ENCODE peak calls at places on chromosomes 1 and 21, in eight cellular contexts. One of them, this sample, is unnamed.

GRCh38 chr1:201022824-201023516 is 544 bp downstream of the KIF21B start:
- DNase-seq in AG10803: no peak
- DNase-seq in dorsolateral prefrontal cortex: no peak
- DNase-seq in fibroblast of mammary gland: no peak
- DNase-seq in glutamatergic neuron: peak; percentile 64
- DNase-seq in IMR-90: no peak
- DNase-seq in kidney epithelial cell: no peak
- DNase-seq in lower lobe of right lung: peak; percentile 60
- DNase-seq in this sample: no peak

GRCh38 chr1:98327151-98327918 is 334.2 kb upstream of the SNX7 start:
- DNase-seq in fibroblast of mammary gland: peak; percentile 66
- DNase-seq in IMR-90: peak; percentile 84
- DNase-seq in kidney epithelial cell: no peak
- DNase-seq in dorsolateral prefrontal cortex: no peak
- DNase-seq in lower lobe of right lung: no peak
- DNase-seq in glutamatergic neuron: peak; percentile 16
- DNase-seq in AG10803: peak; percentile 70
- DNase-seq in this sample: peak; percentile 90

GRCh38 chr1:23951646-23952095 is 8.0 kb upstream of the PNRC2 start:
- DNase-seq in dorsolateral prefrontal cortex: no peak
- DNase-seq in AG10803: peak; percentile 92
- DNase-seq in IMR-90: peak; percentile 78
- DNase-seq in lower lobe of right lung: no peak
- DNase-seq in kidney epithelial cell: peak; percentile 97
- DNase-seq in fibroblast of mammary gland: peak; percentile 97
- DNase-seq in glutamatergic neuron: no peak
- DNase-seq in this sample: peak; percentile 85

GRCh38 chr1:235317179-235317578 is 10.8 kb downstream of the ARID4B start:
- DNase-seq in glutamatergic neuron: no peak
- DNase-seq in kidney epithelial cell: no peak
- DNase-seq in fibroblast of mammary gland: peak; percentile 56
- DNase-seq in lower lobe of right lung: no peak
- DNase-seq in IMR-90: no peak
- DNase-seq in dorsolateral prefrontal cortex: no peak
- DNase-seq in AG10803: peak; percentile 35
- DNase-seq in this sample: no peak

GRCh38 chr1:168380945-168381344 is 100.3 kb downstream of the TBX19 start:
- DNase-seq in lower lobe of right lung: no peak
- DNase-seq in dorsolateral prefrontal cortex: no peak
- DNase-seq in kidney epithelial cell: no peak
- DNase-seq in IMR-90: no peak
- DNase-seq in glutamatergic neuron: no peak
- DNase-seq in fibroblast of mammary gland: no peak
- DNase-seq in AG10803: no peak
- DNase-seq in this sample: no peak

GRCh38 chr1:215267495-215267894 is 185.0 kb downstream of the KCNK2 start:
- DNase-seq in lower lobe of right lung: no peak
- DNase-seq in dorsolateral prefrontal cortex: no peak
- DNase-seq in IMR-90: peak; percentile 27
- DNase-seq in glutamatergic neuron: no peak
- DNase-seq in fibroblast of mammary gland: no peak
- DNase-seq in kidney epithelial cell: no peak
- DNase-seq in AG10803: no peak
- DNase-seq in this sample: no peak

GRCh38 chr21:45322231-45322959 is 34.7 kb upstream of the POFUT2 start:
- DNase-seq in fibroblast of mammary gland: no peak
- DNase-seq in kidney epithelial cell: no peak
- DNase-seq in glutamatergic neuron: no peak
- DNase-seq in AG10803: no peak
- DNase-seq in IMR-90: no peak
- DNase-seq in dorsolateral prefrontal cortex: no peak
- DNase-seq in lower lobe of right lung: no peak
- DNase-seq in this sample: no peak

GRCh38 chr1:155934933-155935590 is 849 bp upstream of the KHDC4 start:
- DNase-seq in AG10803: no peak
- DNase-seq in kidney epithelial cell: no peak
- DNase-seq in lower lobe of right lung: no peak
- DNase-seq in dorsolateral prefrontal cortex: no peak
- DNase-seq in fibroblast of mammary gland: no peak
- DNase-seq in glutamatergic neuron: no peak
- DNase-seq in IMR-90: no peak
- DNase-seq in this sample: no peak

GRCh38 chr1:25523512-25523911 is 19.9 kb upstream of the LDLRAP1 start:
- DNase-seq in fibroblast of mammary gland: peak; percentile 22
- DNase-seq in AG10803: no peak
- DNase-seq in dorsolateral prefrontal cortex: no peak
- DNase-seq in lower lobe of right lung: no peak
- DNase-seq in IMR-90: peak; percentile 46
- DNase-seq in glutamatergic neuron: peak; percentile 62
- DNase-seq in kidney epithelial cell: no peak
- DNase-seq in this sample: no peak

GRCh38 chr1:118116401-118116800 is 68.6 kb downstream of the SPAG17 start:
- DNase-seq in AG10803: peak; percentile 70
- DNase-seq in dorsolateral prefrontal cortex: no peak
- DNase-seq in fibroblast of mammary gland: peak; percentile 61
- DNase-seq in kidney epithelial cell: no peak
- DNase-seq in IMR-90: peak; percentile 9
- DNase-seq in glutamatergic neuron: no peak
- DNase-seq in lower lobe of right lung: no peak
- DNase-seq in this sample: no peak

GRCh38 chr1:179376223-179376622 is 10.5 kb downstream of the AXDND1 start:
- DNase-seq in fibroblast of mammary gland: no peak
- DNase-seq in kidney epithelial cell: no peak
- DNase-seq in IMR-90: no peak
- DNase-seq in dorsolateral prefrontal cortex: no peak
- DNase-seq in glutamatergic neuron: no peak
- DNase-seq in AG10803: no peak
- DNase-seq in lower lobe of right lung: no peak
- DNase-seq in this sample: no peak

GRCh38 chr1:185811062-185811709 is 77.0 kb downstream of the HMCN1 start:
- DNase-seq in lower lobe of right lung: no peak
- DNase-seq in fibroblast of mammary gland: peak; percentile 17
- DNase-seq in IMR-90: no peak
- DNase-seq in glutamatergic neuron: no peak
- DNase-seq in dorsolateral prefrontal cortex: no peak
- DNase-seq in kidney epithelial cell: no peak
- DNase-seq in AG10803: no peak
- DNase-seq in this sample: no peak

GRCh38 chr21:40768056-40768455 is 78.9 kb downstream of the DSCAM start:
- DNase-seq in dorsolateral prefrontal cortex: no peak
- DNase-seq in fibroblast of mammary gland: no peak
- DNase-seq in glutamatergic neuron: no peak
- DNase-seq in IMR-90: no peak
- DNase-seq in kidney epithelial cell: no peak
- DNase-seq in lower lobe of right lung: no peak
- DNase-seq in AG10803: no peak
- DNase-seq in this sample: no peak

GRCh38 chr1:51444096-51444495 is 75.0 kb downstream of the EPS15 start:
- DNase-seq in kidney epithelial cell: no peak
- DNase-seq in dorsolateral prefrontal cortex: no peak
- DNase-seq in glutamatergic neuron: no peak
- DNase-seq in fibroblast of mammary gland: no peak
- DNase-seq in lower lobe of right lung: no peak
- DNase-seq in AG10803: no peak
- DNase-seq in IMR-90: peak; percentile 55
- DNase-seq in this sample: peak; percentile 66

GRCh38 chr21:14584357-14585095 is 38.4 kb upstream of the SAMSN1 start:
- DNase-seq in IMR-90: no peak
- DNase-seq in dorsolateral prefrontal cortex: no peak
- DNase-seq in lower lobe of right lung: no peak
- DNase-seq in kidney epithelial cell: no peak
- DNase-seq in AG10803: no peak
- DNase-seq in fibroblast of mammary gland: no peak
- DNase-seq in glutamatergic neuron: no peak
- DNase-seq in this sample: no peak

GRCh38 chr1:9845914-9846313 is 22.1 kb upstream of the CLSTN1 start:
- DNase-seq in IMR-90: no peak
- DNase-seq in kidney epithelial cell: no peak
- DNase-seq in dorsolateral prefrontal cortex: no peak
- DNase-seq in AG10803: no peak
- DNase-seq in lower lobe of right lung: no peak
- DNase-seq in glutamatergic neuron: no peak
- DNase-seq in fibroblast of mammary gland: no peak
- DNase-seq in this sample: no peak

GRCh38 chr1:204576422-204576821 is 60.2 kb downstream of the MDM4 start:
- DNase-seq in fibroblast of mammary gland: no peak
- DNase-seq in kidney epithelial cell: no peak
- DNase-seq in lower lobe of right lung: no peak
- DNase-seq in glutamatergic neuron: no peak
- DNase-seq in IMR-90: no peak
- DNase-seq in AG10803: no peak
- DNase-seq in dorsolateral prefrontal cortex: no peak
- DNase-seq in this sample: no peak

GRCh38 chr1:240611619-240612490 is at the start of gene GREM2:
- DNase-seq in AG10803: peak; percentile 98
- DNase-seq in lower lobe of right lung: peak; percentile 58
- DNase-seq in dorsolateral prefrontal cortex: peak; percentile 66
- DNase-seq in IMR-90: peak; percentile 95
- DNase-seq in fibroblast of mammary gland: peak; percentile 95
- DNase-seq in glutamatergic neuron: peak; percentile 74
- DNase-seq in kidney epithelial cell: peak; percentile 72
- DNase-seq in this sample: peak; percentile 93

GRCh38 chr1:112983540-112984131 is 27.6 kb upstream of the SLC16A1 start:
- DNase-seq in IMR-90: no peak
- DNase-seq in fibroblast of mammary gland: no peak
- DNase-seq in lower lobe of right lung: no peak
- DNase-seq in dorsolateral prefrontal cortex: no peak
- DNase-seq in glutamatergic neuron: no peak
- DNase-seq in AG10803: no peak
- DNase-seq in kidney epithelial cell: no peak
- DNase-seq in this sample: no peak

GRCh38 chr1:153832293-153832692 is 57.1 kb downstream of the SLC27A3 start:
- DNase-seq in fibroblast of mammary gland: no peak
- DNase-seq in glutamatergic neuron: no peak
- DNase-seq in lower lobe of right lung: no peak
- DNase-seq in dorsolateral prefrontal cortex: no peak
- DNase-seq in kidney epithelial cell: no peak
- DNase-seq in IMR-90: no peak
- DNase-seq in AG10803: no peak
- DNase-seq in this sample: no peak

GRCh38 chr21:36643374-36644250 is 55.3 kb upstream of the SIM2 start:
- DNase-seq in fibroblast of mammary gland: no peak
- DNase-seq in kidney epithelial cell: no peak
- DNase-seq in AG10803: no peak
- DNase-seq in IMR-90: no peak
- DNase-seq in lower lobe of right lung: no peak
- DNase-seq in dorsolateral prefrontal cortex: no peak
- DNase-seq in glutamatergic neuron: no peak
- DNase-seq in this sample: no peak

GRCh38 chr1:38500352-38500751 is 359.2 kb downstream of the RRAGC start:
- DNase-seq in AG10803: no peak
- DNase-seq in kidney epithelial cell: no peak
- DNase-seq in lower lobe of right lung: no peak
- DNase-seq in dorsolateral prefrontal cortex: no peak
- DNase-seq in fibroblast of mammary gland: no peak
- DNase-seq in glutamatergic neuron: peak; percentile 31
- DNase-seq in IMR-90: no peak
- DNase-seq in this sample: no peak

GRCh38 chr1:38505950-38506349 is 353.6 kb downstream of the RRAGC start:
- DNase-seq in lower lobe of right lung: no peak
- DNase-seq in glutamatergic neuron: no peak
- DNase-seq in kidney epithelial cell: no peak
- DNase-seq in dorsolateral prefrontal cortex: no peak
- DNase-seq in fibroblast of mammary gland: no peak
- DNase-seq in IMR-90: no peak
- DNase-seq in AG10803: no peak
- DNase-seq in this sample: no peak

GRCh38 chr1:38507563-38507962 is 352.0 kb downstream of the RRAGC start:
- DNase-seq in AG10803: no peak
- DNase-seq in dorsolateral prefrontal cortex: no peak
- DNase-seq in glutamatergic neuron: no peak
- DNase-seq in fibroblast of mammary gland: no peak
- DNase-seq in kidney epithelial cell: no peak
- DNase-seq in IMR-90: no peak
- DNase-seq in lower lobe of right lung: no peak
- DNase-seq in this sample: no peak

GRCh38 chr1:38500891-38501290 is 358.7 kb downstream of the RRAGC start:
- DNase-seq in lower lobe of right lung: no peak
- DNase-seq in AG10803: no peak
- DNase-seq in kidney epithelial cell: no peak
- DNase-seq in fibroblast of mammary gland: no peak
- DNase-seq in IMR-90: no peak
- DNase-seq in dorsolateral prefrontal cortex: no peak
- DNase-seq in glutamatergic neuron: no peak
- DNase-seq in this sample: no peak

GRCh38 chr1:38502772-38503171 is 356.8 kb downstream of the RRAGC start:
- DNase-seq in fibroblast of mammary gland: no peak
- DNase-seq in kidney epithelial cell: no peak
- DNase-seq in lower lobe of right lung: no peak
- DNase-seq in glutamatergic neuron: peak; percentile 62
- DNase-seq in IMR-90: no peak
- DNase-seq in AG10803: peak; percentile 2
- DNase-seq in dorsolateral prefrontal cortex: no peak
- DNase-seq in this sample: no peak
- TF ChIP-seq CTCF in fibroblast of mammary gland: no peak
- TF ChIP-seq CTCF in kidney epithelial cell: no peak
- TF ChIP-seq CTCF in lower lobe of right lung: peak; percentile 8
- TF ChIP-seq CTCF in glutamatergic neuron: no peak
- TF ChIP-seq CTCF in IMR-90: peak; percentile 14
- TF ChIP-seq CTCF in AG10803: peak; percentile 8
- TF ChIP-seq CTCF in dorsolateral prefrontal cortex: no peak
- TF ChIP-seq CTCF in this sample: peak; percentile 9

GRCh38 chr1:21534674-21535378 is 25.6 kb downstream of the ALPL start:
- DNase-seq in dorsolateral prefrontal cortex: no peak
- DNase-seq in fibroblast of mammary gland: peak; percentile 41
- DNase-seq in lower lobe of right lung: no peak
- DNase-seq in AG10803: peak; percentile 58
- DNase-seq in glutamatergic neuron: no peak
- DNase-seq in IMR-90: peak; percentile 77
- DNase-seq in kidney epithelial cell: peak; percentile 41
- DNase-seq in this sample: peak; percentile 62
- TF ChIP-seq CTCF in dorsolateral prefrontal cortex: peak; percentile 31
- TF ChIP-seq CTCF in fibroblast of mammary gland: peak; percentile 44
- TF ChIP-seq CTCF in lower lobe of right lung: peak; percentile 34
- TF ChIP-seq CTCF in AG10803: peak; percentile 51
- TF ChIP-seq CTCF in glutamatergic neuron: peak; percentile 17
- TF ChIP-seq CTCF in IMR-90: peak; percentile 74
- TF ChIP-seq CTCF in kidney epithelial cell: peak; percentile 76
- TF ChIP-seq CTCF in this sample: peak; percentile 62

GRCh38 chr1:53992085-53992874 is 25.7 kb downstream of the LDLRAD1 start:
- DNase-seq in IMR-90: no peak
- DNase-seq in dorsolateral prefrontal cortex: no peak
- DNase-seq in fibroblast of mammary gland: peak; percentile 6
- DNase-seq in lower lobe of right lung: no peak
- DNase-seq in AG10803: no peak
- DNase-seq in glutamatergic neuron: no peak
- DNase-seq in kidney epithelial cell: no peak
- DNase-seq in this sample: no peak
- TF ChIP-seq CTCF in IMR-90: no peak
- TF ChIP-seq CTCF in dorsolateral prefrontal cortex: no peak
- TF ChIP-seq CTCF in fibroblast of mammary gland: peak; percentile 25
- TF ChIP-seq CTCF in lower lobe of right lung: no peak
- TF ChIP-seq CTCF in AG10803: peak; percentile 16
- TF ChIP-seq CTCF in glutamatergic neuron: no peak
- TF ChIP-seq CTCF in kidney epithelial cell: no peak
- TF ChIP-seq CTCF in this sample: no peak

DNA sequence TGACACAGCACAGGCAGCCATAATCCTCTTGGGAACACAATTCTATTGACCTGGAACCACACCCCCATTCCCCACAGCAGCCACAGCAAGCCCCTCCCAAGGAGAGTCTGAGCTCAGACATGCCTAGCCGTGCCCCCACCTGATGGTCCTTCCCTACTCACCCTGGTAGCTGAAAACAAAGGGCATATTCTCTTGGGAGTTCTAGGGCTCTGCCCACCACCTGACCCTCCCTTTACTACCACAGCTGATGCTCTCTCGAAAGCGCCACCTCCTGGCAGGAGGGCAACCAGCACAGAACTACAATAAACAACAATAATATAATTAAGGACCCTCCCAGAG is 184.8 kb upstream of the COA6 start:
- DNase-seq in AG10803: no peak
- DNase-seq in IMR-90: no peak
- DNase-seq in lower lobe of right lung: no peak
- DNase-seq in fibroblast of mammary gland: no peak
- DNase-seq in glutamatergic neuron: peak; percentile 67
- DNase-seq in dorsolateral prefrontal cortex: no peak
- DNase-seq in kidney epithelial cell: no peak
- DNase-seq in this sample: no peak
- TF ChIP-seq CTCF in AG10803: no peak
- TF ChIP-seq CTCF in IMR-90: no peak
- TF ChIP-seq CTCF in lower lobe of right lung: no peak
- TF ChIP-seq CTCF in fibroblast of mammary gland: no peak
- TF ChIP-seq CTCF in glutamatergic neuron: peak; percentile 61
- TF ChIP-seq CTCF in dorsolateral prefrontal cortex: no peak
- TF ChIP-seq CTCF in kidney epithelial cell: peak; percentile 17
- TF ChIP-seq CTCF in this sample: peak; percentile 4

This sample was measured in astrocyte of the spinal cord.